ENCODE peak calls at places on chromosomes 4 and X, in six cellular contexts. P is GM12891, Z is HepG2, S is GM12878, A is H1, R is K562. L is an unnamed sample.

GRCh38 chrX:39896951-39897740 is 200.6 kb downstream of the BCOR start:
- DNase-seq in P (no peak), Z (peak), S (no peak), A (no peak), R (peak), L (no peak)

GRCh38 chr4:6079965-6080364 is 61.7 kb upstream of the C4orf50 start:
- DNase-seq in Z (no peak), R (no peak), P (no peak), S (no peak), A (no peak), L (no peak)

GRCh38 chr4:54230479-54231418 is 1.7 kb downstream of the PDGFRA start:
- DNase-seq in Z (no peak), R (no peak), A (no peak), S (no peak), P (no peak), L (no peak)

GRCh38 chrX:137032378-137032694 is 1.5 kb downstream of the GPR101 start:
- DNase-seq in Z (no peak), R (no peak), A (no peak), P (no peak), S (no peak), L (no peak)

GRCh38 chr4:106587558-106587957 is 219.0 kb upstream of the GIMD1 start:
- DNase-seq in Z (no peak), P (no peak), R (no peak), S (no peak), A (no peak), L (no peak)

GRCh38 chrX:149398027-149398426 is 107.1 kb downstream of the IDS start:
- DNase-seq in Z (no peak), R (no peak), S (no peak), P (no peak), A (peak), L (no peak)

GRCh38 chrX:17527135-17527701 is 152.2 kb downstream of the NHS start:
- DNase-seq in S (no peak), Z (no peak), A (no peak), P (no peak), R (no peak), L (no peak)

GRCh38 chrX:72020788-72021187 is 110.1 kb downstream of the NHSL2 start:
- DNase-seq in S (peak), Z (no peak), P (peak), R (no peak), A (no peak), L (no peak)

GRCh38 chrX:113330416-113330815 is 489.8 kb upstream of the AMOT start:
- DNase-seq in S (no peak), Z (no peak), A (no peak), P (no peak), R (no peak), L (no peak)

GRCh38 chr4:62145276-62145675 is 945.1 kb downstream of the ADGRL3 start:
- DNase-seq in A (no peak), Z (no peak), R (no peak), P (no peak), S (no peak), L (no peak)

GRCh38 chr4:19213388-19213787 is 1038.3 kb upstream of the SLIT2 start:
- DNase-seq in Z (no peak), R (no peak), S (no peak), P (no peak), A (no peak), L (no peak)

GRCh38 chrX:69309074-69309792 is 144.0 kb upstream of the PJA1 start:
- DNase-seq in S (no peak), P (no peak), R (no peak), A (no peak), Z (peak), L (no peak)

GRCh38 chr4:62923783-62924182 is 1485.5 kb downstream of the TECRL start:
- DNase-seq in P (no peak), S (no peak), A (no peak), R (no peak), Z (no peak), L (no peak)

DNA sequence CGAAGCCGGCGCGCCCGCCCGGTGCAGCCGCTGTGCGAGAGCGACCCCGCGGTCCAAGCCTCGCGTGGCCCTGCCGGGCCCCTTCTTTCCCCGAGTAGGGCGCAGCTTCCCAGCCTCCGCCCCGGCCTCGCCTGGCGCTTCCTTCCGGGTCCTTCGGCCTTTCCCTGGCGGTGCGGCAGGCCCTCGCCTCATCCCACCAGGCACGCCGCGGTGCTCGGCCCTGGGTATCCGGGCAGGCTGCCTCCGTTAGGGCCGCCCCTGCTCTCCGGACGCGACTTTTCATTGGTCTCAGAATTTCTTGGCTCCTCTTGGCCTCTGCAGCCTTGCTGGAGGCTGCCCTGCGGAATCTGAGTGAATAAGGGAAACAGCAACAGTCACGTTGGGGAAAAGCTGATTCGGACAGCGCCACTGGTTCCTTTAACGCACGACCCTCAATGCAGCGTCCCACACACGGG is 429 bp downstream of the UVSSA start:
- DNase-seq in Z (peak), A (no peak), P (peak), S (no peak), R (no peak), L (peak)
- TF ChIP-seq POLR2A in Z (no peak), A (no peak), P (peak), S (peak), R (peak), L (peak)

DNA sequence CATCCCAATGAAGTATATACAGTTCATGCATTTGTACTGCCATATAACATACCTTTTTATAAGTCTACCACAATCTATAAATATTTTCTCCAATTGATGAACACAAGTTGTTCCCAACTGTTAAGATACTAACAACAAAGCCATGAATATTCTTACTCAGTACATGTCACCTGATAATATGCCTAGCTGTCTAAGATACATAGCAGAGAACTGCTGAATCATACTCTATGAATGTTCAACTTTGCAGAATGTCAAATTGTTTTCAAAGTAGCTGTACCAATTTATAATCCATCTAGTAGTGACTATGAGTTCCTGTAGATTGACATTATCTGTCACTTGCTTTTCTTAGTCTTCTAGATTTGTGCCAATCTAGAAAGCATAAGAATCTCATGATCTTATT is 84.9 kb downstream of the RAB28 start:
- DNase-seq in A (no peak), P (no peak), S (no peak), Z (no peak), R (no peak), L (no peak)
- TF ChIP-seq TAF1 in A (no peak), P (no peak), S (no peak), Z (no peak), R (no peak), L (no peak)

DNA sequence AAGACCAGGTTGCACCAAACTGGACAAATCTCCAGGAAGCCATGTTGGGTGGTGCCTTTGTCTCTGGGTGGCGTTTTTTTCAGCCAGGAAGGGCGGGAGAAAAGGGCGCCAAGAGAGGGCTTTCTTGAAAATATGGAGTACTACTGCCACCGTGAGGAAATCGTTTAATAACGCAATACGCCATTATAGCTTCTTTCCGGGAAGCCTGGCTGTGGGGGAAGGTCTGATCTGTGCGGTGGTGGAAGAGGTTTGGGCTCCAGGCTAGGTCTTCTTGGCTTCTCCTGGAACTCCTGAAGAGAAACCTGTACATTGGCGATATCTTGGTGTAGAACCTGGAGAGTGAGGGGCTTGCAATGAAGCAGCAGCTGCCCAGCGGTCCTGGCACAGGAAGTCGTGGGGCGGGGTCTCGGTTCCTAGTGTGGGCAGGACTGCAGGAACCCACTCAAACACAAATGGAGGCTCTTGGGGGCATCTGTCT is 202.7 kb downstream of the OR13H1 start:
- DNase-seq in A (no peak), P (no peak), S (peak), R (peak), Z (no peak), L (no peak)
- TF ChIP-seq POLR2AphosphoS5 in A (no peak), P (no peak), S (no peak), R (no peak), Z (no peak), L (no peak)

GRCh38 chr4:119321921-119322687 is at the start of gene FABP2:
- DNase-seq in Z (no peak), P (no peak), A (no peak), S (no peak), R (no peak), L (no peak)

GRCh38 chr4:119313237-119313636 is 8.7 kb downstream of the FABP2 start:
- DNase-seq in P (no peak), S (no peak), R (no peak), A (no peak), Z (no peak), L (no peak)

GRCh38 chr4:119315036-119315435 is 6.9 kb downstream of the FABP2 start:
- DNase-seq in R (no peak), S (no peak), Z (no peak), A (no peak), P (no peak), L (no peak)

GRCh38 chr4:119314356-119314755 is 7.6 kb downstream of the FABP2 start:
- DNase-seq in R (no peak), P (no peak), Z (peak), S (no peak), A (no peak), L (no peak)

DNA sequence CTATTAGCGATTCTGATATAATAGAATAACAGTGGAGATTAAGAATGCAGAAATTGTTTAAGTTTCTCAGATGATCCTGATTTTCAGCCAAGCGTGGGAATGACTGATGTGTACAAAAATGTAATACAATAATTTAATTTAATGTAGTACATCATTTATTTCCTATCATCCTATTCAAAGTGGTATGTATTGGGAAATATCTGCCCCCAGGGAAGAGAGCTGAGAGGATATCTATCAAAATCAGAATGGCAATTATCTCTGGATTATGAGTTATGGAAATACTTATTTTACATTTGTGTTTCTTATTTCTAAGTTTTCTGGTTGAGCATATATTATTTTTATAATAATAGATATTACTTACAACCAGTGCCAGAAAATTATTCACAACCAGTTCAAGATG is 3.9 kb downstream of the FABP2 start:
- DNase-seq in S (no peak), Z (no peak), R (no peak), A (no peak), P (no peak), L (no peak)
- TF ChIP-seq POLR2A in S (no peak), Z (no peak), R (no peak), A (no peak), P (no peak), L (no peak)

DNA sequence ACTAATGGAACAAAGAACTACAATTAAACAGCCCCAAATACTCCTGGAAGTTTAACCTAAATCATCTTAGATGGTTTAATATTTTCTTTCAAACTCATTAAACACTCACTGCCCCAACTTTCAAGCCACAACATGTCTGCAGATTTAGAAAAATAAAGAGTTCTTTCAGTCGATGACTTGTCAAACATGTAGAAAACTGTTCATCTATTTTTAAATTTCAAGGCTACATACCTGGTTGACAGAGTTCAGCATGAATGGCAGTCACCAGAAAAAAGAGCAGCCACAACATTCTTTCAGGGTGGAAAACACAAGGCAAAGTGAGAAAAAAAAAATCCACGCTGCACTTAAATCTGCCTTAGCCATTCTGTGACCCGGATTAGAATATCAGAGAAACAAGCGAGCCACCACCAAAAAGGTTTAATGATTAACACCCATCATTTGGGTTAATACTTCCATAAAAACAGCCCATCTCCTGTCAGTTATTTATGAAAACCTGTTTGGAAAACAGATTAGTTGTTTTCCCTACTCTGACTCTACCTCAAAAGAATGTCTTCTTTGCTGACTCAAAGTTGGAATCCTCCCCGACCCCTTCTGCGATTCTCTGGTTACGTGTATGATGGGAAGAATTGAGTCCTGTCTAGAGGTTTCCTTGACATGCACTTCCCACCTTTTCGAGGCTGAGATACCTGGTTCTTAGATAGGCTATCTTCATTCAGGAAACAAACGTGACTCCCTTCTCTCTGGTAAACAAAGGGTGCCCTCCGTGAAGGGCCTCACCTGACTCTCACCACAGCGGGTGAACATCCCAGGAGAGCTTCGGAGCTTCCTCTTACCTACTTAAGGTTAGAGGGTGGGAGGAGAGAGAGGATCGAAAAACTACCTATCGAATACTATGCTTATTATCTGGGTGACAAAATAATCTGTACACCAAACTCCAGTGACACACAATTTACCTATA is at the start of gene CLTRN:
- DNase-seq in Z (no peak), S (no peak), R (no peak), P (no peak), A (no peak), L (no peak)
- TF ChIP-seq TAF1 in Z (no peak), S (no peak), R (no peak), P (no peak), A (no peak), L (no peak)

GRCh38 chrX:9857575-9857974 is 71.3 kb downstream of the SHROOM2 start:
- DNase-seq in R (no peak), P (no peak), S (no peak), A (no peak), Z (no peak), L (no peak)

GRCh38 chrX:9853307-9853706 is 67.1 kb downstream of the SHROOM2 start:
- DNase-seq in R (no peak), S (no peak), Z (no peak), A (no peak), P (no peak), L (no peak)

GRCh38 chrX:9855536-9856320 is 69.5 kb downstream of the SHROOM2 start:
- DNase-seq in R (no peak), Z (no peak), A (no peak), P (no peak), S (no peak), L (no peak)

GRCh38 chrX:9858080-9858479 is 71.9 kb downstream of the SHROOM2 start:
- DNase-seq in R (no peak), P (no peak), S (no peak), Z (no peak), A (no peak), L (no peak)

GRCh38 chrX:9856596-9856995 is 70.4 kb downstream of the SHROOM2 start:
- DNase-seq in S (no peak), A (no peak), P (no peak), Z (no peak), R (no peak), L (no peak)
- TF ChIP-seq POLR2AphosphoS5 in S (no peak), A (no peak), P (no peak), Z (no peak), R (no peak), L (no peak)

GRCh38 chr4:74543247-74543670 is 98.3 kb downstream of the AREG start:
- DNase-seq in S (peak), P (no peak), R (no peak), A (no peak), Z (no peak), L (no peak)

GRCh38 chr4:74539043-74539790 is 94.3 kb downstream of the AREG start:
- DNase-seq in R (no peak), A (no peak), S (no peak), Z (peak), P (no peak), L (no peak)

GRCh38 chr4:74543983-74544382 is 99.0 kb downstream of the AREG start:
- DNase-seq in S (no peak), A (no peak), Z (no peak), P (no peak), R (no peak), L (no peak)

GRCh38 chr4:74540193-74540592 is 95.3 kb downstream of the AREG start:
- DNase-seq in R (no peak), A (no peak), P (no peak), S (no peak), Z (no peak), L (no peak)

GRCh38 chr4:74541611-74542177 is 96.8 kb downstream of the AREG start:
- DNase-seq in A (no peak), S (no peak), R (no peak), P (no peak), Z (no peak), L (no peak)
- TF ChIP-seq POLR2A in A (no peak), S (no peak), R (no peak), P (no peak), Z (no peak), L (no peak)

GRCh38 chrX:37353646-37354045 is 4.5 kb downstream of the PRRG1 start:
- DNase-seq in Z (no peak), R (no peak), P (no peak), S (no peak), A (no peak), L (no peak)
- TF ChIP-seq TAF1 in Z (no peak), R (no peak), P (no peak), S (no peak), A (no peak), L (no peak)

DNA sequence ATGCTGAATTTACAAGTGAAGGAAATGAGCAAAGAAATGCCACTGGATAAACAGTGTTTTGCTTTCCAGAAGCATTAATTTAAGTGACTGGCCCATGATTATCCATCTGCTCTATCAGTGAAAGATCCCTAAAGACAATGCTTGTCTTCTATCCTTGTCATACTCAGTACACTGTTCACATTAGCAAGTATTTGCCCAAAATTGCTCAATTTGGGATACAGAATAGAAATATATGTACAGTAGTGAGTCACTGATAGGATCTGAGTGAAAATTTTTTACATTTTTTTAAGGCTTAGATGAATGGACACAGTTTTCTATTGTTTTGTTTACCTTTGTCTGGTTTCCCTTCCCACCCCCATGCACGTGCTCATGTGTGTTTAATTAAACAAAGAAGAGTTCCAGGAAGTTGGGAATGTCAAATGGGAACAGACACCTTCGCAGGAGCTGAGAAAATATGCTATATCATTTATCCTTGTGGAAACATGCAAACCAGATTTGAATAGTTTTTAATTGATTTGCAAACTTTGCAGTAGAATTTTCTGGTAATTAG is 656.3 kb downstream of the RPA4 start:
- DNase-seq in P (no peak), A (no peak), Z (peak), S (no peak), R (no peak), L (no peak)
- TF ChIP-seq POLR2AphosphoS5 in P (no peak), A (no peak), Z (no peak), S (no peak), R (no peak), L (no peak)

GRCh38 chr4:16754104-16754503 is 144.3 kb downstream of the LDB2 start:
- DNase-seq in R (no peak), Z (no peak), S (no peak), A (no peak), P (no peak), L (no peak)

GRCh38 chr4:16757080-16757521 is 141.3 kb downstream of the LDB2 start:
- DNase-seq in P (no peak), Z (no peak), S (no peak), R (no peak), A (no peak), L (no peak)

GRCh38 chr4:16750216-16750615 is 148.2 kb downstream of the LDB2 start:
- DNase-seq in Z (no peak), A (no peak), P (no peak), R (no peak), S (no peak), L (no peak)

GRCh38 chr4:16750882-16751642 is 147.4 kb downstream of the LDB2 start:
- DNase-seq in Z (no peak), P (no peak), S (no peak), R (no peak), A (no peak), L (no peak)

DNA sequence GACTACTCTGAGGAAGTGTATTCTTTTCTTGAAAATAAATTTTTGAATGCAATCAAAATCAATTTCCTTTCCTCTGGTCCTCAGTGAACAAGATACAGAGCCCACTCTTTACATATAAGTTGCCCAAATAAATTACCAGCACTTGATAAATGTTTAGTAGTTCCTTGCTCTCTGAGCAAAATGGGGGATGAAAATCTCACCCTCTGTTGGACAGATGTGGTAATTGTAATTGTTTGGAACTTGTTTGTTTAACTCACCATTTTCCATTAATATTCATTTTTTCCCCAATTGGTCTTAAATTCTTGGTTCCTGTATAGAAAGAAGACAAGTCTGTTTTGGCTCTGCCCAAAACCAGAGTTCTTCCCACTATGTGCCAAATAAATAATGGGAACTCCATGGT is 146.3 kb downstream of the LDB2 start:
- DNase-seq in R (no peak), S (no peak), A (no peak), Z (no peak), P (no peak), L (no peak)
- TF ChIP-seq POLR2A in R (no peak), S (no peak), A (no peak), Z (no peak), P (no peak), L (no peak)